ENCODE peak calls at places on chromosome 5, in five cellular contexts. R, Q, T, I and U are unnamed samples.

GRCh38 chr5:9851458-9851857 is 221.3 kb upstream of the TAS2R1 start:
- DNase-seq in R (no peak), Q (no peak), T (no peak), I (no peak), U (no peak)

GRCh38 chr5:162858770-162859169 is 578.6 kb upstream of the CCNG1 start:
- DNase-seq in R (no peak), Q (no peak), T (no peak), I (no peak), U (no peak)

GRCh38 chr5:80711938-80712337 is 57.2 kb upstream of the DHFR start:
- DNase-seq in R (peak), Q (no peak), T (no peak), I (no peak), U (no peak)

GRCh38 chr5:172686111-172686510 is 45.0 kb downstream of the NEURL1B start:
- DNase-seq in R (no peak), Q (no peak), T (no peak), I (no peak), U (no peak)

GRCh38 chr5:125538469-125538868 is 792.0 kb upstream of the ZNF608 start:
- DNase-seq in R (no peak), Q (no peak), T (no peak), I (no peak), U (no peak)

GRCh38 chr5:172776235-172776594 is 5.2 kb upstream of the DUSP1 start:
- DNase-seq in R (no peak), Q (no peak), T (no peak), I (no peak), U (no peak)

GRCh38 chr5:155408465-155408864 is 394.9 kb downstream of the KIF4B start:
- DNase-seq in R (no peak), Q (no peak), T (no peak), I (no peak), U (no peak)

GRCh38 chr5:139821806-139822552 is 26.4 kb downstream of the PSD2 start:
- DNase-seq in R (no peak), Q (no peak), T (no peak), I (no peak), U (no peak)

GRCh38 chr5:123785160-123786001 is 273.4 kb downstream of the CSNK1G3 start:
- DNase-seq in R (peak), Q (no peak), T (peak), I (no peak), U (no peak)

GRCh38 chr5:57841671-57842375 is 359.2 kb upstream of the ACTBL2 start:
- DNase-seq in R (peak), Q (no peak), T (no peak), I (peak), U (no peak)

GRCh38 chr5:109936091-109936490 is 246.4 kb downstream of the MAN2A1 start:
- DNase-seq in R (no peak), Q (no peak), T (no peak), I (no peak), U (no peak)

GRCh38 chr5:139649082-139649991 is 1.2 kb downstream of the CXXC5 start:
- DNase-seq in R (peak), Q (peak), T (peak), I (no peak), U (no peak)

GRCh38 chr5:150846651-150847333 is 471 bp downstream of the IRGM start:
- DNase-seq in R (peak), Q (no peak), T (peak), I (peak), U (no peak)

GRCh38 chr5:179267071-179267670 is 78.1 kb downstream of the ADAMTS2 start:
- DNase-seq in R (no peak), Q (peak), T (peak), I (no peak), U (no peak)

GRCh38 chr5:142364251-142365145 is 39.7 kb upstream of the SPRY4 start:
- DNase-seq in R (peak), Q (no peak), T (no peak), I (peak), U (peak)

GRCh38 chr5:82595083-82595482 is 316.9 kb upstream of the RPS23 start:
- DNase-seq in R (peak), Q (no peak), T (no peak), I (no peak), U (no peak)

GRCh38 chr5:124645396-124645795 is 101.0 kb downstream of the ZNF608 start:
- DNase-seq in R (no peak), Q (no peak), T (no peak), I (no peak), U (no peak)

GRCh38 chr5:147559725-147560124 is 49.9 kb upstream of the DPYSL3 start:
- DNase-seq in R (peak), Q (no peak), T (no peak), I (no peak), U (no peak)

GRCh38 chr5:98193921-98194760 is 579.3 kb upstream of the RGMB start:
- DNase-seq in R (no peak), Q (no peak), T (no peak), I (no peak), U (no peak)

GRCh38 chr5:14925326-14925725 is 53.7 kb upstream of the ANKH start:
- DNase-seq in R (no peak), Q (no peak), T (no peak), I (no peak), U (no peak)

GRCh38 chr5:94777163-94777885 is 158.9 kb downstream of the SLF1 start:
- DNase-seq in R (no peak), Q (no peak), T (no peak), I (no peak), U (no peak)

GRCh38 chr5:149572576-149573231 is 8.6 kb upstream of the ARHGEF37 start:
- DNase-seq in R (no peak), Q (no peak), T (no peak), I (no peak), U (no peak)
- H3K4me3 ChIP-seq in R (no peak), Q (no peak), T (no peak), I (no peak), U (no peak)

GRCh38 chr5:32794086-32794485 is 83.0 kb downstream of the NPR3 start:
- DNase-seq in R (peak), Q (no peak), T (no peak), I (no peak), U (no peak)
- TF ChIP-seq CTCF in R (peak), Q (no peak), T (no peak), I (no peak), U (no peak)

GRCh38 chr5:149790276-149790675 is 60.2 kb downstream of the PPARGC1B start:
- DNase-seq in R (no peak), Q (no peak), T (no peak), I (no peak), U (no peak)
- H3K27ac ChIP-seq in R (no peak), Q (no peak), T (no peak), I (peak), U (peak)

DNA sequence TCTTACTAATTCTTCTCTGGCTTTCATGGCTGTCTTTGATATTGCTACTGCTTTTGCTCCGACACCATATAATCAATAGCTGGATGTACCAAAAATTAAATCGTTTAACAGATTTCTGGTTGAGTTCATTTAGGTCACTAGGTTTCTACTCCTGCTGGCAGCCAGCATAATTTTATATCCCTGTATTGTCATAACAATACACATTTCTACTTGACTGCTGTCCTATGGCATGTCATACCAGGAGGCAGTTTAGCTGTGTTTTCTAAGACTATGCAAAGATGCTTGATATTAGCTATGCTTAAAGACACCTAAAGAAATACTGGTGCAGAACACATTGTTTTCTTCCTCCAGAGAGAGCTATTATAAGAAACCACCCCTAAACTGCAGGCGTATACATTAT is 337.2 kb upstream of the CDH6 start:
- DNase-seq in R (no peak), Q (no peak), T (no peak), I (no peak), U (no peak)
- H3K4me3 ChIP-seq in R (no peak), Q (no peak), T (no peak), I (no peak), U (no peak)

GRCh38 chr5:136021016-136021405 is 7.8 kb upstream of the TGFBI start:
- DNase-seq in R (no peak), Q (no peak), T (no peak), I (no peak), U (no peak)

GRCh38 chr5:136020383-136021015 is 8.3 kb upstream of the TGFBI start:
- DNase-seq in R (no peak), Q (no peak), T (no peak), I (no peak), U (no peak)

GRCh38 chr5:136016945-136017530 is 11.8 kb upstream of the TGFBI start:
- DNase-seq in R (no peak), Q (no peak), T (no peak), I (no peak), U (no peak)

GRCh38 chr5:136020001-136020382 is 8.8 kb upstream of the TGFBI start:
- DNase-seq in R (no peak), Q (no peak), T (no peak), I (no peak), U (no peak)

GRCh38 chr5:136018814-136019777 is 9.7 kb upstream of the TGFBI start:
- DNase-seq in R (no peak), Q (no peak), T (no peak), I (peak), U (no peak)
- TF ChIP-seq CTCF in R (no peak), Q (no peak), T (no peak), I (no peak), U (peak)